ENCODE peak calls at places on chromosomes 6 and 20, in four cellular contexts. One of them, this sample, is unnamed.

GRCh38 chr6:36609582-36609981 is 15.4 kb downstream of the SRSF3 start:
- DNase-seq in H9: no peak
- DNase-seq in trophoblast cell: no peak
- DNase-seq in H1: no peak
- DNase-seq in this sample: no peak

GRCh38 chr20:8244637-8245036 is 112.6 kb downstream of the PLCB1 start:
- DNase-seq in H9: no peak
- DNase-seq in trophoblast cell: no peak
- DNase-seq in H1: no peak
- DNase-seq in this sample: no peak

GRCh38 chr6:83038246-83038645 is 27.4 kb downstream of the UBE3D start:
- DNase-seq in H9: no peak
- DNase-seq in trophoblast cell: no peak
- DNase-seq in H1: no peak
- DNase-seq in this sample: peak; percentile 57

GRCh38 chr6:118751072-118751471 is 99.7 kb upstream of the CEP85L start:
- DNase-seq in H9: no peak
- DNase-seq in trophoblast cell: no peak
- DNase-seq in H1: no peak
- DNase-seq in this sample: no peak

GRCh38 chr6:163944897-163945296 is 530.4 kb downstream of the QKI start:
- DNase-seq in H9: no peak
- DNase-seq in trophoblast cell: no peak
- DNase-seq in H1: no peak
- DNase-seq in this sample: peak; percentile 33

GRCh38 chr20:50153153-50153499 is 397 bp downstream of the PEDS1 start:
- DNase-seq in H9: no peak
- DNase-seq in trophoblast cell: no peak
- DNase-seq in H1: no peak
- DNase-seq in this sample: peak; percentile 65

GRCh38 chr6:17269840-17270239 is 11.3 kb upstream of the RBM24 start:
- DNase-seq in H9: no peak
- DNase-seq in trophoblast cell: peak; percentile 46
- DNase-seq in H1: no peak
- DNase-seq in this sample: peak; percentile 66

GRCh38 chr6:84007871-84008270 is 25.7 kb upstream of the MRAP2 start:
- DNase-seq in H9: no peak
- DNase-seq in trophoblast cell: no peak
- DNase-seq in H1: no peak
- DNase-seq in this sample: no peak

GRCh38 chr20:10710995-10711775 is 37.4 kb upstream of the JAG1 start:
- DNase-seq in H9: no peak
- DNase-seq in trophoblast cell: no peak
- DNase-seq in H1: no peak
- DNase-seq in this sample: no peak

GRCh38 chr20:15862178-15862577 is 711.1 kb downstream of the KIF16B start:
- DNase-seq in H9: no peak
- DNase-seq in trophoblast cell: no peak
- DNase-seq in H1: no peak
- DNase-seq in this sample: no peak

GRCh38 chr6:131061041-131061770 is 1.8 kb downstream of the EPB41L2 start:
- DNase-seq in H9: no peak
- DNase-seq in trophoblast cell: no peak
- DNase-seq in H1: no peak
- DNase-seq in this sample: peak; percentile 76

GRCh38 chr6:63267046-63267445 is 52.7 kb downstream of the LGSN start:
- DNase-seq in H9: no peak
- DNase-seq in trophoblast cell: no peak
- DNase-seq in H1: no peak
- DNase-seq in this sample: no peak

GRCh38 chr20:21623074-21623780 is 82.2 kb upstream of the PAX1 start:
- DNase-seq in H9: no peak
- DNase-seq in trophoblast cell: no peak
- DNase-seq in H1: no peak
- DNase-seq in this sample: no peak

GRCh38 chr6:39452306-39452705 is 129.8 kb upstream of the KCNK16 start:
- DNase-seq in H9: no peak
- DNase-seq in trophoblast cell: no peak
- DNase-seq in H1: no peak
- DNase-seq in this sample: no peak

GRCh38 chr6:130981409-130981808 is 81.6 kb downstream of the EPB41L2 start:
- DNase-seq in H9: no peak
- DNase-seq in trophoblast cell: no peak
- DNase-seq in H1: no peak
- DNase-seq in this sample: no peak

GRCh38 chr6:168916576-168917207 is 337.0 kb downstream of the THBS2 start:
- DNase-seq in H9: no peak
- DNase-seq in trophoblast cell: no peak
- DNase-seq in H1: no peak
- DNase-seq in this sample: no peak

GRCh38 chr6:135147637-135148592 is 33.2 kb upstream of the MYB start:
- DNase-seq in H9: no peak
- DNase-seq in trophoblast cell: no peak
- DNase-seq in H1: no peak
- DNase-seq in this sample: no peak

GRCh38 chr6:73394577-73395354 is at the start of gene DDX43:
- DNase-seq in H9: peak; percentile 65
- DNase-seq in trophoblast cell: peak; percentile 97
- DNase-seq in H1: peak; percentile 51
- DNase-seq in this sample: peak; percentile 18

GRCh38 chr20:52209154-52209571 is 17.6 kb upstream of the ZFP64 start:
- DNase-seq in H9: peak; percentile 84
- DNase-seq in trophoblast cell: no peak
- DNase-seq in H1: peak; percentile 65
- DNase-seq in this sample: peak; percentile 42

GRCh38 chr20:16175322-16175721 is 397.9 kb downstream of the KIF16B start:
- DNase-seq in H9: no peak
- DNase-seq in trophoblast cell: no peak
- DNase-seq in H1: no peak
- DNase-seq in this sample: no peak

GRCh38 chr6:2942916-2943563 is 28.3 kb downstream of the SERPINB6 start:
- DNase-seq in H9: no peak
- DNase-seq in trophoblast cell: no peak
- DNase-seq in H1: peak; percentile 38
- DNase-seq in this sample: peak; percentile 54

GRCh38 chr6:127869772-127870404 is 31.0 kb downstream of the THEMIS start:
- DNase-seq in H9: no peak
- DNase-seq in trophoblast cell: no peak
- DNase-seq in H1: no peak
- DNase-seq in this sample: peak; percentile 17

GRCh38 chr20:64041781-64042771 is 6.1 kb downstream of the C20orf204 start:
- DNase-seq in H9: no peak
- DNase-seq in trophoblast cell: no peak
- DNase-seq in H1: no peak
- DNase-seq in this sample: no peak

GRCh38 chr20:25220021-25220730 is 24.7 kb downstream of the ENTPD6 start:
- DNase-seq in H9: no peak
- DNase-seq in trophoblast cell: no peak
- DNase-seq in H1: no peak
- DNase-seq in this sample: no peak

GRCh38 chr20:57412347-57413029 is 21.3 kb downstream of the RBM38 start:
- DNase-seq in H9: no peak
- DNase-seq in trophoblast cell: no peak
- DNase-seq in H1: no peak
- DNase-seq in this sample: no peak

GRCh38 chr20:53708129-53708968 is 114.7 kb upstream of the ZNF217 start:
- DNase-seq in H9: no peak
- DNase-seq in trophoblast cell: no peak
- DNase-seq in H1: no peak
- DNase-seq in this sample: no peak

GRCh38 chr6:169169375-169169774 is 84.3 kb downstream of the THBS2 start:
- DNase-seq in H9: peak; percentile 10
- DNase-seq in trophoblast cell: no peak
- DNase-seq in H1: no peak
- DNase-seq in this sample: no peak

GRCh38 chr6:15763827-15764226 is 101.0 kb upstream of the DTNBP1 start:
- DNase-seq in H9: no peak
- DNase-seq in trophoblast cell: peak; percentile 2
- DNase-seq in H1: no peak
- DNase-seq in this sample: no peak

GRCh38 chr20:23995905-23996666 is 7.5 kb upstream of the GGTLC1 start:
- DNase-seq in H9: no peak
- DNase-seq in trophoblast cell: peak; percentile 29
- DNase-seq in H1: no peak
- DNase-seq in this sample: peak; percentile 31

GRCh38 chr6:155543141-155543870 is 87.7 kb upstream of the NOX3 start:
- DNase-seq in H9: no peak
- DNase-seq in trophoblast cell: no peak
- DNase-seq in H1: no peak
- DNase-seq in this sample: no peak

GRCh38 chr20:11379257-11380011 is 538.3 kb upstream of the BTBD3 start:
- DNase-seq in H9: peak; percentile 90
- DNase-seq in trophoblast cell: peak; percentile 38
- DNase-seq in H1: peak; percentile 73
- DNase-seq in this sample: peak; percentile 95

GRCh38 chr6:8627085-8627861 is 191.9 kb upstream of the SLC35B3 start:
- DNase-seq in H9: no peak
- DNase-seq in trophoblast cell: peak; percentile 1
- DNase-seq in H1: no peak
- DNase-seq in this sample: no peak

GRCh38 chr20:49982346-49983122 is at the start of gene SNAI1:
- DNase-seq in H9: peak; percentile 91
- DNase-seq in trophoblast cell: peak; percentile 83
- DNase-seq in H1: peak; percentile 87
- DNase-seq in this sample: peak; percentile 92

DNA sequence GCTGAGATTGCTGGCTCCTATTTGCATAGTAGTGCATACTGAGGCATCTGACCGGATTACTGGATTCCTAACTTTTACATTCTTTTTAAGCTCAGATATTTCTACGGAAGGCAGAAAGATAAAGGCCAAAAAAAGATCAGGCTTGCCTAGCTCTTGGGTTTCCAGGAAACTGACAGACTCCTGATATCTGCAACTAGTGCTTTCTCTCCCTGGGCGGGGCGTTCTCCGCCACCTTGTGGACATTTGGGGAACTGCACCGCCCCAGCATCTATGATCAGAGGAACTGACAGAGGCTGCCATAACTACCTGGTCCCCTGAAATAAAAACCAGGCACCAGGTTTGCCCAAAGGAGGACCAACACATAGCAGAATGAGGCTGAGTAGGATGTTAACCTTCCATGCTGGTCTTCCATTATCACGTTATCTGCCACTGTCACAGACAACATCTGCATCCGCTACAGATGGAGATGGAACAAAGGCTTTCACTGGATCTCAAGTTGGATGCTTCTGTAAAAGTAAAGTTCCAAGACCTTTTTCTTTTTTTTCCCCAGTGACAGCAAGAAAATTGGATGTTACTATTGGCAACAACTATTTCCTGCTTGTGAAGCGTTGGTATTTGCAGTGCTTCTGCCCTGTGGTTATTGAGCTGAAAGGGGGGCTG is 33.3 kb downstream of the NT5E start:
- DNase-seq in H9: peak; percentile 78
- DNase-seq in trophoblast cell: peak; percentile 84
- DNase-seq in H1: peak; percentile 97
- DNase-seq in this sample: peak; percentile 70
- H3K4ac ChIP-seq in H9: no peak overlapping the region
- H3K4ac ChIP-seq in trophoblast cell: no peak overlapping the region
- H3K4ac ChIP-seq in H1: no peak overlapping the region
- H3K4ac ChIP-seq in this sample: no peak overlapping the region

GRCh38 chr6:156866181-156866862 is 89.1 kb downstream of the ARID1B start:
- DNase-seq in H9: no peak
- DNase-seq in trophoblast cell: no peak
- DNase-seq in H1: no peak
- DNase-seq in this sample: peak; percentile 41

GRCh38 chr6:156863504-156863903 is 86.3 kb downstream of the ARID1B start:
- DNase-seq in H9: no peak
- DNase-seq in trophoblast cell: no peak
- DNase-seq in H1: no peak
- DNase-seq in this sample: no peak

GRCh38 chr6:156862711-156863110 is 85.5 kb downstream of the ARID1B start:
- DNase-seq in H9: no peak
- DNase-seq in trophoblast cell: no peak
- DNase-seq in H1: no peak
- DNase-seq in this sample: no peak

GRCh38 chr6:156865019-156865629 is 87.9 kb downstream of the ARID1B start:
- DNase-seq in H9: no peak
- DNase-seq in trophoblast cell: peak; percentile 26
- DNase-seq in H1: no peak
- DNase-seq in this sample: no peak

GRCh38 chr6:156864557-156864956 is 87.4 kb downstream of the ARID1B start:
- DNase-seq in H9: no peak
- DNase-seq in trophoblast cell: no peak
- DNase-seq in H1: no peak
- DNase-seq in this sample: no peak
- H3K79me2 ChIP-seq in H9: peaks cover 33% of the 10 kb centered on the region
- H3K79me2 ChIP-seq in trophoblast cell: peaks cover 6% of the 10 kb centered on the region
- H3K79me2 ChIP-seq in H1: peaks cover 15% of the 10 kb centered on the region
- H3K79me2 ChIP-seq in this sample: peaks cover 70% of the 10 kb centered on the region

GRCh38 chr20:38985060-38985459 is 22.9 kb downstream of the DHX35 start:
- DNase-seq in H9: no peak
- DNase-seq in trophoblast cell: peak; percentile 42
- DNase-seq in H1: no peak
- DNase-seq in this sample: no peak
- H3K4ac ChIP-seq in H9: no peak overlapping the region
- H3K4ac ChIP-seq in trophoblast cell: no peak overlapping the region
- H3K4ac ChIP-seq in H1: no peak overlapping the region
- H3K4ac ChIP-seq in this sample: no peak overlapping the region

GRCh38 chr20:17640146-17640874 is 41.7 kb downstream of the RRBP1 start:
- DNase-seq in H9: no peak
- DNase-seq in trophoblast cell: no peak
- DNase-seq in H1: no peak
- DNase-seq in this sample: no peak
- H3K79me2 ChIP-seq in H9: peaks cover 2% of the 10 kb centered on the region
- H3K79me2 ChIP-seq in trophoblast cell: no peaks in the 10 kb centered on the region
- H3K79me2 ChIP-seq in H1: no peaks in the 10 kb centered on the region
- H3K79me2 ChIP-seq in this sample: peaks cover 33% of the 10 kb centered on the region

GRCh38 chr6:68468244-68468884 is 166.7 kb upstream of the ADGRB3 start:
- DNase-seq in H9: peak; percentile 33
- DNase-seq in trophoblast cell: no peak
- DNase-seq in H1: peak; percentile 55
- DNase-seq in this sample: peak; percentile 42
- H3K4ac ChIP-seq in H9: no peak overlapping the region
- H3K4ac ChIP-seq in trophoblast cell: no peak overlapping the region
- H3K4ac ChIP-seq in H1: no peak overlapping the region
- H3K4ac ChIP-seq in this sample: no peak overlapping the region

DNA sequence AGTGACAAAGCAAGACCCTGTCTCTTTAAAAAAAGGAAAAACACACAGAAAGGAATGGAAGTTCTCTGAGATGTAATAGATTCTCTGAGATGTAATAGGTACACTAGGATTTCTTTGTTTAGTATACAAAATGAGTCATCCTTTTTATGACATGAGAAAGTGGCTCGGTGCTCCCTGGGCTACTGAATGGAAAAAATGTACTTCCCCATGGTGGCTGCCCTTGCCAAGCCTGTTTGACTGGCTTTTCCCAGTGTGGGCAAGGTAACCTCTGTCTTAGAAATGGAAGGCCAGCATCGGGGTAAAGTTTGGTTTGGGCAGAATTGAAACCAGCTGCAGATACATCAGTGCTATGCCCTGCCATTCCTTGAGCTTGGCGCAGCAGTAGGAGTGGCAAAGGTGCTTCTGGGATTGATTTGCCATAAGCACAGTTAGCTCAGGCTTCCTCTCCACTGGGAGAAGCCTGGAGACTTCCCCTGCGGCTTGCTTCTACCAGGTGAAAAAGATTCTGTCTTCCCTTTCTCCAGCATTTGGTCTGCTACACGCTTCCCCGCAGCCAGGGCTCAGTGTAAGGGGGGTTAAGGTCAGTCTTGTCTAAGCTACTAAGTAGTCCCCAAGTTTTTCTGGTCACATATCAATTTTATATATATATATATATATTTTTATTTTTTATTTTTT is 24.5 kb downstream of the ARFGEF2 start:
- DNase-seq in H9: no peak
- DNase-seq in trophoblast cell: peak; percentile 96
- DNase-seq in H1: no peak
- DNase-seq in this sample: peak; percentile 58
- H3K79me2 ChIP-seq in H9: no peaks in the 10 kb centered on the region
- H3K79me2 ChIP-seq in trophoblast cell: no peaks in the 10 kb centered on the region
- H3K79me2 ChIP-seq in H1: no peaks in the 10 kb centered on the region
- H3K79me2 ChIP-seq in this sample: no peaks in the 10 kb centered on the region

This sample was measured in mesendoderm.